ENCODE peak calls at places on chromosomes 4 and X, in five cellular contexts. One of them, this sample, is unnamed.

GRCh38 chr4:143625632-143626031 is 74.8 kb downstream of the FREM3 start:
- DNase-seq in adrenal gland: no peak
- DNase-seq in activated CD8-positive, alpha-beta memory T cell treated with anti-CD3 and anti-CD28 coated beads for 4 hours: no peak
- DNase-seq in GM10248: no peak
- DNase-seq in LHCN-M2: no peak
- DNase-seq in this sample: no peak

GRCh38 chrX:154373340-154374306 is 811 bp downstream of the FLNA start:
- DNase-seq in adrenal gland: peak
- DNase-seq in activated CD8-positive, alpha-beta memory T cell treated with anti-CD3 and anti-CD28 coated beads for 4 hours: no peak
- DNase-seq in GM10248: no peak
- DNase-seq in LHCN-M2: peak
- DNase-seq in this sample: no peak

GRCh38 chr4:7531640-7531994 is 96.9 kb upstream of the PSAPL1 start:
- DNase-seq in adrenal gland: no peak
- DNase-seq in activated CD8-positive, alpha-beta memory T cell treated with anti-CD3 and anti-CD28 coated beads for 4 hours: no peak
- DNase-seq in GM10248: no peak
- DNase-seq in LHCN-M2: no peak
- DNase-seq in this sample: no peak

GRCh38 chr4:186702940-186703339 is 20.7 kb downstream of the FAT1 start:
- DNase-seq in adrenal gland: no peak
- DNase-seq in activated CD8-positive, alpha-beta memory T cell treated with anti-CD3 and anti-CD28 coated beads for 4 hours: no peak
- DNase-seq in GM10248: no peak
- DNase-seq in LHCN-M2: no peak
- DNase-seq in this sample: no peak

GRCh38 chr4:109916003-109916399 is 3.3 kb downstream of the EGF start:
- DNase-seq in adrenal gland: no peak
- DNase-seq in activated CD8-positive, alpha-beta memory T cell treated with anti-CD3 and anti-CD28 coated beads for 4 hours: no peak
- DNase-seq in GM10248: no peak
- DNase-seq in LHCN-M2: peak
- DNase-seq in this sample: no peak

GRCh38 chr4:98615991-98616390 is 42.4 kb downstream of the TSPAN5 start:
- DNase-seq in adrenal gland: no peak
- DNase-seq in activated CD8-positive, alpha-beta memory T cell treated with anti-CD3 and anti-CD28 coated beads for 4 hours: no peak
- DNase-seq in GM10248: no peak
- DNase-seq in LHCN-M2: no peak
- DNase-seq in this sample: no peak

GRCh38 chr4:15396157-15396800 is 31.6 kb upstream of the C1QTNF7 start:
- DNase-seq in adrenal gland: peak
- DNase-seq in activated CD8-positive, alpha-beta memory T cell treated with anti-CD3 and anti-CD28 coated beads for 4 hours: no peak
- DNase-seq in GM10248: peak
- DNase-seq in LHCN-M2: peak
- DNase-seq in this sample: peak

GRCh38 chr4:142281999-142282398 is 564.1 kb downstream of the INPP4B start:
- DNase-seq in adrenal gland: no peak
- DNase-seq in activated CD8-positive, alpha-beta memory T cell treated with anti-CD3 and anti-CD28 coated beads for 4 hours: no peak
- DNase-seq in GM10248: no peak
- DNase-seq in LHCN-M2: no peak
- DNase-seq in this sample: no peak

GRCh38 chrX:146054311-146054710 is 236.7 kb downstream of the SLITRK2 start:
- DNase-seq in adrenal gland: no peak
- DNase-seq in activated CD8-positive, alpha-beta memory T cell treated with anti-CD3 and anti-CD28 coated beads for 4 hours: no peak
- DNase-seq in GM10248: no peak
- DNase-seq in LHCN-M2: no peak
- DNase-seq in this sample: no peak

GRCh38 chrX:48573690-48574269 is 504 bp upstream of the RBM3 start:
- DNase-seq in adrenal gland: peak
- DNase-seq in activated CD8-positive, alpha-beta memory T cell treated with anti-CD3 and anti-CD28 coated beads for 4 hours: no peak
- DNase-seq in GM10248: no peak
- DNase-seq in LHCN-M2: no peak
- DNase-seq in this sample: no peak

GRCh38 chr4:81684357-81684756 is 212.7 kb upstream of the RASGEF1B start:
- DNase-seq in adrenal gland: peak
- DNase-seq in activated CD8-positive, alpha-beta memory T cell treated with anti-CD3 and anti-CD28 coated beads for 4 hours: no peak
- DNase-seq in GM10248: no peak
- DNase-seq in LHCN-M2: no peak
- DNase-seq in this sample: no peak